ENCODE peak calls at places on chromosomes 11 and 22, in seven cellular contexts. O is GM23338; N is activated CD4-positive, alpha-beta T cell treated with anti-CD3 and anti-CD28 coated beads for 48 hours; G is ovary; L is NCI-H187 treated with DMSO at 0.1 percent for 48 hours; P is AG04450; R is GM03348. F is an unnamed sample.

GRCh38 chr11:131064373-131064991 is 148.2 kb upstream of the SNX19 start:
- DNase-seq in N (peak), L (no peak), G (peak), P (peak), R (peak), O (peak), F (no peak)

GRCh38 chr11:129871914-129872313 is 23.5 kb downstream of the NFRKB start:
- DNase-seq in P (no peak), O (no peak), N (no peak), R (no peak), L (no peak), G (no peak), F (no peak)

GRCh38 chr22:26835929-26836528 is 178.6 kb downstream of the MIAT start:
- DNase-seq in P (no peak), N (peak), L (no peak), O (peak), R (peak), G (peak), F (peak)

GRCh38 chr11:1086171-1087102 is 11.8 kb downstream of the MUC2 start:
- DNase-seq in L (no peak), O (no peak), R (no peak), N (no peak), P (no peak), G (no peak), F (no peak)

GRCh38 chr11:115872418-115872817 is 368.2 kb upstream of the CADM1 start:
- DNase-seq in O (no peak), N (no peak), G (no peak), R (no peak), L (no peak), P (no peak), F (no peak)

GRCh38 chr11:898160-898517 is 12.5 kb downstream of the CHID1 start:
- DNase-seq in R (no peak), N (no peak), P (no peak), O (peak), L (no peak), G (no peak), F (no peak)

GRCh38 chr22:45268958-45269844 is 15.5 kb upstream of the UPK3A start:
- DNase-seq in R (peak), P (peak), O (peak), L (no peak), N (peak), G (peak), F (peak)

GRCh38 chr11:83102806-83103205 is 31.1 kb upstream of the RAB30 start:
- DNase-seq in R (no peak), O (no peak), G (no peak), N (no peak), P (no peak), L (no peak), F (no peak)

GRCh38 chr11:3920148-3920852 is 64.8 kb downstream of the STIM1 start:
- DNase-seq in N (peak), O (no peak), P (no peak), G (no peak), R (peak), L (no peak), F (peak)

GRCh38 chr22:46280063-46280817 is 12.4 kb downstream of the TTC38 start:
- DNase-seq in R (no peak), N (no peak), O (no peak), L (no peak), G (no peak), P (no peak), F (no peak)

GRCh38 chr22:20494978-20495860 is at the start of gene KLHL22:
- DNase-seq in R (peak), G (no peak), L (no peak), O (peak), P (no peak), N (peak), F (peak)

F was measured in T-cell.